ENCODE peak calls at places on chromosomes 13 and 19, in six cellular contexts. S is hippocampal formation; T is Daoy; P is activated CD4-positive, alpha-beta T cell treated with anti-CD3 and anti-CD28 coated beads, Interleukin-2, amount 10 ng/mL, durations not matched to agents 7 days and 5 days; E is ELR; W is endothelial cell. N is an unnamed sample.

GRCh38 chr19:40691421-40692211 is 1.2 kb upstream of the NUMBL start:
- DNase-seq in E (no peak), W (no peak), T (peak), S (no peak), P (no peak), N (no peak)

GRCh38 chr13:24313449-24313848 is 4.1 kb downstream of the C1QTNF9 start:
- DNase-seq in S (no peak), W (no peak), E (peak), P (no peak), T (no peak), N (no peak)

GRCh38 chr13:105255472-105255871 is 1280.0 kb downstream of the EFNB2 start:
- DNase-seq in P (no peak), T (no peak), W (no peak), S (no peak), E (no peak), N (no peak)

GRCh38 chr19:45526143-45526542 is 18.9 kb downstream of the VASP start:
- DNase-seq in E (peak), S (peak), P (no peak), T (peak), W (peak), N (peak)

GRCh38 chr19:53813996-53814395 is 10.1 kb downstream of the NLRP12 start:
- DNase-seq in S (no peak), T (peak), W (no peak), P (no peak), E (peak), N (peak)

GRCh38 chr13:58495668-58496067 is 864.1 kb downstream of the PCDH17 start:
- DNase-seq in P (no peak), E (no peak), S (no peak), T (no peak), W (no peak), N (no peak)

GRCh38 chr13:39111145-39111544 is 72.9 kb downstream of the NHLRC3 start:
- DNase-seq in S (no peak), T (no peak), W (no peak), E (no peak), P (no peak), N (no peak)

GRCh38 chr19:4388171-4389063 is 11.9 kb downstream of the SH3GL1 start:
- DNase-seq in S (peak), W (no peak), P (no peak), E (no peak), T (no peak), N (no peak)

GRCh38 chr19:1232652-1233360 is 5.0 kb downstream of the CBARP start:
- DNase-seq in E (peak), S (no peak), P (no peak), T (peak), W (no peak), N (no peak)

GRCh38 chr13:91639316-91639715 is 240.9 kb downstream of the GPC5 start:
- DNase-seq in W (no peak), P (no peak), E (no peak), T (no peak), S (no peak), N (no peak)

GRCh38 chr19:17794731-17795494 is at the start of gene B3GNT3:
- DNase-seq in E (peak), S (no peak), W (peak), T (peak), P (peak), N (no peak)

GRCh38 chr13:40306817-40307216 is 359.6 kb downstream of the FOXO1 start:
- DNase-seq in S (no peak), P (no peak), E (peak), W (no peak), T (no peak), N (no peak)

GRCh38 chr19:5186293-5187050 is 154.1 kb downstream of the PTPRS start:
- DNase-seq in W (no peak), E (peak), P (no peak), S (no peak), T (peak), N (peak)

GRCh38 chr13:45615501-45616101 is at the start of gene ERICH6B:
- DNase-seq in T (peak), W (peak), E (peak), S (no peak), P (peak), N (no peak)

GRCh38 chr13:40026174-40026585 is 370.7 kb downstream of the COG6 start:
- DNase-seq in E (no peak), S (no peak), T (peak), P (peak), W (no peak), N (no peak)

GRCh38 chr19:3249408-3249807 is 24.9 kb downstream of the CELF5 start:
- DNase-seq in W (no peak), S (no peak), T (peak), P (no peak), E (peak), N (peak)

GRCh38 chr13:98853791-98854191 is 101.3 kb upstream of the SLC15A1 start:
- DNase-seq in P (peak), S (no peak), E (no peak), T (no peak), W (no peak), N (no peak)

GRCh38 chr13:47337781-47338507 is 441.1 kb upstream of the HTR2A start:
- DNase-seq in W (no peak), P (no peak), S (no peak), T (peak), E (peak), N (peak)

GRCh38 chr13:43316997-43317396 is 293.6 kb downstream of the DNAJC15 start:
- DNase-seq in W (no peak), T (peak), P (no peak), S (peak), E (peak), N (peak)

GRCh38 chr13:22846551-22846950 is 334.2 kb upstream of the SGCG start:
- DNase-seq in S (no peak), P (no peak), W (no peak), T (no peak), E (no peak), N (no peak)